ENCODE peak calls at places on chromosomes 1 and 21, in ten cellular contexts. O is A549, F is lower lobe of right lung, N is Panc1, Q is transverse colon, D is foreskin keratinocyte, W is astrocyte of the spinal cord, T is H1, S is cardiac muscle cell, L is GM13976. Y is an unnamed sample.

GRCh38 chr1:91924146-91924545 is 25.1 kb upstream of the BRDT start:
- DNase-seq in O (peak; percentile 10), Q (no peak), F (no peak), W (peak; percentile 79), N (no peak), D (peak; percentile 73), T (no peak), L (no peak), S (peak; percentile 63), Y (no peak)

GRCh38 chr1:19287436-19288185 is 959 bp downstream of the AKR7A3 start:
- DNase-seq in D (no peak), L (no peak), Q (peak; percentile 79), T (no peak), O (no peak), F (no peak), N (no peak), W (no peak), S (no peak), Y (no peak)

GRCh38 chr1:94115254-94115899 is 5.6 kb downstream of the ABCA4 start:
- DNase-seq in W (no peak), D (no peak), Q (no peak), O (no peak), F (no peak), N (no peak), T (no peak), L (no peak), S (no peak), Y (no peak)

GRCh38 chr1:110068646-110069301 is 1.7 kb downstream of the ALX3 start:
- DNase-seq in F (no peak), W (no peak), Q (no peak), O (no peak), N (no peak), S (peak; percentile 18), D (peak; percentile 34), T (no peak), L (peak; percentile 59), Y (no peak)

GRCh38 chr1:57897581-57897980 is 473.7 kb upstream of the DAB1 start:
- DNase-seq in D (no peak), S (no peak), T (no peak), W (no peak), L (no peak), F (no peak), N (no peak), O (no peak), Q (no peak), Y (no peak)

GRCh38 chr1:116817582-116818064 is 63.4 kb downstream of the CD2 start:
- DNase-seq in F (peak; percentile 57), S (peak; percentile 47), D (peak; percentile 63), W (no peak), O (peak; percentile 74), Q (peak; percentile 47), N (peak; percentile 8), L (peak; percentile 75), T (peak; percentile 41), Y (peak; percentile 39)

GRCh38 chr1:156006666-156007376 is 13.9 kb downstream of the SSR2 start:
- DNase-seq in D (peak; percentile 65), S (no peak), W (no peak), T (no peak), L (no peak), O (no peak), N (no peak), F (no peak), Q (no peak), Y (no peak)

GRCh38 chr21:17660449-17660848 is 47.7 kb upstream of the BTG3 start:
- DNase-seq in D (peak; percentile 59), T (no peak), Q (no peak), L (no peak), W (peak; percentile 56), F (no peak), N (no peak), S (no peak), O (peak; percentile 9), Y (no peak)

GRCh38 chr1:211515090-211516023 is 23.4 kb upstream of the RD3 start:
- DNase-seq in W (peak; percentile 96), Q (peak; percentile 94), L (peak; percentile 92), F (peak; percentile 86), S (peak; percentile 83), D (peak; percentile 63), T (no peak), O (peak; percentile 98), N (peak; percentile 52), Y (peak; percentile 82)

GRCh38 chr1:211518330-211519289 is 26.6 kb upstream of the RD3 start:
- DNase-seq in D (no peak), F (no peak), S (no peak), O (no peak), W (no peak), Q (no peak), T (no peak), L (peak; percentile 61), N (no peak), Y (no peak)

GRCh38 chr1:211514030-211514754 is 22.2 kb upstream of the RD3 start:
- DNase-seq in F (peak; percentile 81), D (peak; percentile 79), N (peak; percentile 66), L (peak; percentile 92), O (peak; percentile 92), S (peak; percentile 91), W (peak; percentile 89), T (peak; percentile 74), Q (peak; percentile 89), Y (peak; percentile 73)

GRCh38 chr1:211519602-211520001 is 27.6 kb upstream of the RD3 start:
- DNase-seq in T (no peak), L (no peak), S (no peak), N (no peak), O (no peak), F (no peak), D (no peak), Q (no peak), W (no peak), Y (no peak)

DNA sequence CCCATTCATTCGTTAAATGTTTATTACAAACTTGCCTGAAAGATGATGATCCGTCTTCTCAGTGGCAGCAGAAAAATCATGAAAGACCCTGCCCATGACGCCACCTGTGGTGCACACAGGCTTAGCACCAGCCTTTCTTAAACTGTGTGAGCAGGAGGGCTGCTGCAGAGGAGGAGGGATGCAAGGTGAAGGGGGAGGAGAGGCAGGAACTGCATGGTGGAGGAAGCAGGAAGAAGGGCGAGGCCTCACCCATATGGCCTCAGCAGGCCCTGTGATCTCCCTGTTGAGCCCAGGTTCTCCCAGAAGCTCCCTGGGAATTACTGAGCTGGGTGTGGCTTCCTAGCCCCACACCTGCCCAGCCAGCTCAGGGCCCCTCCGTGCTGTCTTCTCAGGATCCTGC is 25.0 kb upstream of the RD3 start:
- DNase-seq in L (no peak), D (peak; percentile 45), W (no peak), O (peak; percentile 32), N (no peak), S (no peak), Q (peak; percentile 77), T (no peak), F (no peak), Y (no peak)
- TF ChIP-seq CTCF in L (no peak), D (peak; percentile 10), W (no peak), O (no peak), N (no peak), S (no peak), Q (no peak), T (peak; percentile 11), F (no peak), Y (peak; percentile 38)

GRCh38 chr1:41021526-41022308 is at the start of gene SLFNL1:
- DNase-seq in D (no peak), N (no peak), W (no peak), L (no peak), S (peak; percentile 69), F (no peak), Q (no peak), O (no peak), T (no peak), Y (no peak)

GRCh38 chr1:41024953-41025352 is 3.4 kb upstream of the SLFNL1 start:
- DNase-seq in T (no peak), N (no peak), O (no peak), L (no peak), S (no peak), D (no peak), W (no peak), Q (no peak), F (no peak), Y (no peak)

GRCh38 chr1:41022424-41022823 is 899 bp upstream of the SLFNL1 start:
- DNase-seq in T (no peak), L (no peak), Q (no peak), N (no peak), D (no peak), F (no peak), S (no peak), W (no peak), O (no peak), Y (no peak)

GRCh38 chr1:41025979-41026819 is 4.7 kb upstream of the SLFNL1 start:
- DNase-seq in Q (no peak), W (no peak), S (no peak), F (no peak), O (no peak), T (no peak), L (no peak), D (no peak), N (no peak), Y (no peak)

GRCh38 chr1:41023279-41023990 is 1.9 kb upstream of the SLFNL1 start:
- DNase-seq in S (peak; percentile 43), W (no peak), T (no peak), N (no peak), Q (no peak), F (no peak), O (no peak), L (no peak), D (no peak), Y (no peak)
- TF ChIP-seq CTCF in S (peak; percentile 43), W (peak; percentile 31), T (peak; percentile 19), N (no peak), Q (no peak), F (no peak), O (no peak), L (no peak), D (peak; percentile 39), Y (peak; percentile 30)

GRCh38 chr1:119687391-119688079 is 24.2 kb upstream of the PHGDH start:
- DNase-seq in T (no peak), W (no peak), F (no peak), L (no peak), S (peak; percentile 6), Q (no peak), D (peak; percentile 74), O (no peak), N (no peak), Y (no peak)
- TF ChIP-seq CTCF in T (no peak), W (no peak), F (no peak), L (no peak), S (no peak), Q (no peak), D (no peak), O (no peak), N (no peak), Y (no peak)

DNA sequence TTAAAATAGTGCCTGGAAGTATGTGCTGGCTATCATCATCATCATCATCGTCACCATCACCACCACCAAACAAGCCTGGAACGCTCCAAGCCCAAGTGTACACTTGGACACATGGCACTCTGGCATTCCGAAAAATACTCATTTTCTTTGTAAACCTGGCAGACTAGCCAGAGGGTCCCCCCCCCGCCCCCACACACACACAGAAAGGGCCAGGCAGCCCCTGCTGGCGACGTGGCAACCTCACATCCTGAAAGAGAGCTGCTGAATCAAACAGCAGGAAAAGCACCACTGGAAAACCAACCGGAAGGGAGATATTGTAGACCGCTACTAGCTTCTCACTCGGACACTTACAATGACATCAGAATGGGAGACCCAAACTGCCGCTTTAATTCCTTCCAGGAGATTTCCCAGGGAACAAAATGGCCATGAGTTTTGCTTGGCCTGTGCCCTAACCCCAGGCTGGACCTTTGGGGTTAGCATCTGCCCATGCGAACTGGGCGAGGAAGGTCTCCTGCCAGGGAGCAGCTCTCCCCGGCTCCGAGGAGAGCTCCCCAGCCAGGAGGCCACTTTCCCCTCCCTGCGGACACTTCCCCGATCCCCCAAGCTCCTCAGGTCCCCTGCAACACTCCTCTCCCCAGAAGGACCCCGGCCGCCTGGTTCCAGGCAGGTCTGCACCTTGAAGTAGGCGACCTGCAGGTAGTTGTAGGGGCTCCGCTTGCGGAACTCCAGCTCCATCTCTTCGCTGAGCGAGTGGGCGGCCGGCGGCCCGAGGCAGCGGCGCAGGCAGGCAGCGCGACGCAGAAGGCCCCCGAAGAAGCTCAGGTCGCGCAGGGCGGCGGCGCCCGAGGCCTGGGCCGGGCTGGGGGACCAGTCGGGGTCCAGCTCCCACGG is 751 bp downstream of the P3H1 start:
- DNase-seq in Q (peak; percentile 32), D (peak; percentile 68), N (no peak), T (no peak), O (peak; percentile 58), L (peak; percentile 70), W (peak; percentile 82), F (no peak), S (peak; percentile 87), Y (no peak)
- TF ChIP-seq CTCF in Q (peak; percentile 38), D (peak; percentile 65), N (peak; percentile 71), T (peak; percentile 52), O (peak; percentile 21), L (peak; percentile 21), W (peak; percentile 67), F (peak; percentile 46), S (peak; percentile 66), Y (peak; percentile 53)